ENCODE peak calls at places on chromosomes 7 and 10, in four cellular contexts. Q, L, G and H are unnamed samples.

GRCh38 chr10:93080350-93081046 is 6.8 kb downstream of the CYP26A1 start:
- DNase-seq in Q (no peak), L (peak), G (peak), H (no peak)

GRCh38 chr10:129389194-129389593 is 77.8 kb upstream of the MGMT start:
- DNase-seq in Q (no peak), L (no peak), G (no peak), H (no peak)

GRCh38 chr10:132643709-132644543 is 106.3 kb downstream of the INPP5A start:
- DNase-seq in Q (no peak), L (peak), G (no peak), H (no peak)

GRCh38 chr10:116055252-116055918 is 217.6 kb downstream of the GFRA1 start:
- DNase-seq in Q (no peak), L (no peak), G (no peak), H (no peak)

GRCh38 chr7:46515844-46516590 is 594.9 kb upstream of the IGFBP3 start:
- DNase-seq in Q (no peak), L (no peak), G (no peak), H (no peak)

GRCh38 chr10:27019827-27020226 is 80.5 kb downstream of the ANKRD26 start:
- DNase-seq in Q (no peak), L (no peak), G (no peak), H (no peak)

GRCh38 chr7:139753693-139754111 is 24.1 kb downstream of the HIPK2 start:
- DNase-seq in Q (no peak), L (no peak), G (no peak), H (no peak)

GRCh38 chr10:32786968-32787367 is 171.1 kb downstream of the ITGB1 start:
- DNase-seq in Q (no peak), L (no peak), G (no peak), H (no peak)

GRCh38 chr7:44634839-44635591 is 28.6 kb downstream of the OGDH start:
- DNase-seq in Q (no peak), L (no peak), G (no peak), H (no peak)

GRCh38 chr10:80196270-80196949 is 8.9 kb downstream of the ANXA11 start:
- DNase-seq in Q (no peak), L (no peak), G (peak), H (no peak)

GRCh38 chr10:29370612-29371092 is 81.8 kb downstream of the LYZL1 start:
- DNase-seq in Q (no peak), L (peak), G (no peak), H (no peak)

GRCh38 chr10:95837783-95838182 is 70.0 kb upstream of the CC2D2B start:
- DNase-seq in Q (no peak), L (no peak), G (no peak), H (no peak)

GRCh38 chr10:29078919-29079318 is 210.0 kb upstream of the LYZL1 start:
- DNase-seq in Q (no peak), L (peak), G (no peak), H (no peak)

GRCh38 chr7:23600251-23600650 is 3.1 kb downstream of the CCDC126 start:
- DNase-seq in Q (peak), L (no peak), G (no peak), H (no peak)

GRCh38 chr7:76352193-76352592 is 6.6 kb downstream of the YWHAG start:
- DNase-seq in Q (no peak), L (no peak), G (no peak), H (no peak)

GRCh38 chr10:81874878-81875679 is at the start of gene NRG3:
- DNase-seq in Q (no peak), L (peak), G (no peak), H (no peak)